ENCODE peak calls at places on chromosomes 12 and 14, in six cellular contexts. I, V, B, J, H and C are unnamed samples.

GRCh38 chr12:62613092-62613491 is 146.5 kb downstream of the MON2 start:
- DNase-seq in H (no peak), I (no peak), J (no peak), V (no peak), B (no peak), C (no peak)

GRCh38 chr12:80509781-80510556 is 65.9 kb downstream of the PTPRQ start:
- DNase-seq in B (no peak), H (no peak), J (peak), I (no peak), V (no peak), C (peak)

GRCh38 chr12:84912191-84913142 is at the start of gene SLC6A15:
- DNase-seq in V (peak), H (no peak), J (peak), B (no peak), I (peak), C (peak)

GRCh38 chr12:93230311-93230689 is 147.4 kb upstream of the NUDT4 start:
- DNase-seq in B (no peak), H (no peak), I (no peak), J (no peak), V (no peak), C (no peak)

GRCh38 chr12:46362895-46363581 is 9.5 kb downstream of the SLC38A2 start:
- DNase-seq in V (no peak), B (no peak), I (no peak), J (peak), H (no peak), C (no peak)

GRCh38 chr14:69004731-69005431 is 25.8 kb upstream of the ACTN1 start:
- DNase-seq in I (no peak), V (no peak), B (no peak), J (peak), H (no peak), C (peak)

GRCh38 chr14:60514378-60515243 is 5.7 kb downstream of the SIX6 start:
- DNase-seq in I (peak), H (no peak), B (no peak), V (no peak), J (peak), C (no peak)

GRCh38 chr12:118743896-118744700 is 237.2 kb upstream of the SRRM4 start:
- DNase-seq in J (no peak), B (no peak), I (no peak), V (no peak), H (no peak), C (no peak)

GRCh38 chr12:75550401-75550851 is 39.0 kb upstream of the KRR1 start:
- DNase-seq in B (no peak), I (no peak), H (no peak), V (no peak), J (peak), C (no peak)

GRCh38 chr12:106269150-106269771 is 21.4 kb upstream of the CKAP4 start:
- DNase-seq in J (no peak), B (no peak), H (no peak), V (no peak), I (peak), C (no peak)

GRCh38 chr14:72169521-72169920 is 237.3 kb downstream of the RGS6 start:
- DNase-seq in B (no peak), H (no peak), V (no peak), J (no peak), I (no peak), C (no peak)

GRCh38 chr12:107610030-107610859 is 75.4 kb upstream of the PWP1 start:
- DNase-seq in I (peak), V (no peak), B (no peak), H (no peak), J (peak), C (peak)

GRCh38 chr14:78135450-78135891 is 34.7 kb upstream of the NRXN3 start:
- DNase-seq in J (no peak), B (no peak), I (no peak), H (no peak), V (no peak), C (peak)

GRCh38 chr14:105884808-105885281 is 358.5 kb downstream of the TMEM121 start:
- DNase-seq in J (no peak), V (no peak), H (peak), I (no peak), B (peak), C (no peak)

GRCh38 chr14:24634158-24634557 is at the start of gene GZMB:
- DNase-seq in B (no peak), J (no peak), I (no peak), H (peak), V (no peak), C (no peak)

GRCh38 chr14:85332401-85332800 is 197.5 kb upstream of the FLRT2 start:
- DNase-seq in I (no peak), J (no peak), H (no peak), B (no peak), V (no peak), C (no peak)

GRCh38 chr12:131111446-131111845 is 157.7 kb downstream of the ADGRD1 start:
- DNase-seq in H (no peak), V (no peak), J (no peak), I (no peak), B (no peak), C (no peak)

GRCh38 chr12:75315518-75315917 is 14.6 kb downstream of the CAPS2 start:
- DNase-seq in V (no peak), J (peak), I (no peak), B (no peak), H (no peak), C (peak)

GRCh38 chr14:72788255-72788654 is 105.6 kb downstream of the DPF3 start:
- DNase-seq in V (no peak), H (no peak), I (peak), B (no peak), J (no peak), C (no peak)

GRCh38 chr12:27333311-27334009 is 824 bp downstream of the BMAL2 start:
- DNase-seq in H (peak), J (no peak), V (no peak), I (peak), B (peak), C (no peak)

GRCh38 chr12:106327256-106327852 is 24.8 kb downstream of the TCP11L2 start:
- DNase-seq in B (no peak), J (no peak), V (no peak), H (no peak), I (peak), C (no peak)

GRCh38 chr12:82638324-82638723 is 48.4 kb upstream of the TMTC2 start:
- DNase-seq in J (no peak), B (no peak), H (no peak), I (no peak), V (no peak), C (no peak)

GRCh38 chr12:56994231-56994746 is 12.1 kb downstream of the ZBTB39 start:
- DNase-seq in I (no peak), V (no peak), B (no peak), J (no peak), H (no peak), C (no peak)

GRCh38 chr12:47223848-47224213 is 144.1 kb upstream of the AMIGO2 start:
- DNase-seq in B (peak), J (peak), H (no peak), I (no peak), V (no peak), C (peak)

GRCh38 chr12:23132357-23132756 is 507.4 kb downstream of the ETNK1 start:
- DNase-seq in H (no peak), I (no peak), V (no peak), B (no peak), J (no peak), C (no peak)

GRCh38 chr12:29889737-29890136 is 106.0 kb upstream of the TMTC1 start:
- DNase-seq in J (peak), B (no peak), I (peak), H (no peak), V (no peak), C (peak)

GRCh38 chr14:81452341-81452740 is 52.2 kb upstream of the STON2 start:
- DNase-seq in H (no peak), V (no peak), I (no peak), B (no peak), J (no peak), C (no peak)

GRCh38 chr14:33800735-33801163 is 150.1 kb downstream of the EGLN3 start:
- DNase-seq in V (no peak), B (no peak), H (no peak), J (no peak), I (no peak), C (no peak)

GRCh38 chr14:79965896-79966295 is 245.4 kb downstream of the DIO2 start:
- DNase-seq in V (no peak), B (no peak), I (no peak), J (no peak), H (no peak), C (peak)